ENCODE peak calls at places on chromosomes 4 and X, in nine cellular contexts. M is heart left ventricle; S is fibroblast of lung; J is CD4-positive, alpha-beta T cell; H is H9; Y is CD8-positive, alpha-beta memory T cell; Q is RWPE1; N is heart right ventricle; A is right lobe of liver. V is an unnamed sample.

GRCh38 chrX:1824855-1825254 is 210.0 kb downstream of the ASMT start:
- DNase-seq in M (no peak), S (no peak), J (no peak), H (no peak), Y (no peak), Q (no peak), N (no peak), A (peak), V (no peak)

GRCh38 chr4:3655485-3656429 is 110.4 kb upstream of the ADRA2C start:
- DNase-seq in M (no peak), S (no peak), J (no peak), H (peak), Y (no peak), Q (no peak), N (no peak), A (no peak), V (no peak)

GRCh38 chr4:95409127-95409526 is 139.6 kb downstream of the UNC5C start:
- DNase-seq in M (no peak), S (no peak), J (no peak), H (no peak), Y (no peak), Q (no peak), N (no peak), A (no peak), V (no peak)

GRCh38 chr4:69822198-69822597 is 37.7 kb downstream of the SULT1E1 start:
- DNase-seq in M (no peak), S (no peak), J (no peak), H (no peak), Y (no peak), Q (no peak), N (no peak), A (no peak), V (no peak)

GRCh38 chr4:121053601-121054143 is 18.7 kb downstream of the NDNF start:
- DNase-seq in M (peak), S (no peak), J (no peak), H (no peak), Y (no peak), Q (peak), N (peak), A (no peak), V (no peak)

GRCh38 chrX:63050225-63050624 is 300.9 kb downstream of the SPIN4 start:
- DNase-seq in M (no peak), S (no peak), J (no peak), H (no peak), Y (no peak), Q (no peak), N (no peak), A (no peak), V (no peak)

GRCh38 chr4:8821151-8821950 is 50.3 kb downstream of the HMX1 start:
- DNase-seq in M (no peak), S (no peak), J (no peak), H (no peak), Y (no peak), Q (no peak), N (no peak), A (peak), V (no peak)

GRCh38 chr4:165331316-165331715 is 3.8 kb downstream of the MSMO1 start:
- DNase-seq in M (no peak), S (no peak), J (no peak), H (no peak), Y (no peak), Q (no peak), N (no peak), A (no peak), V (no peak)

GRCh38 chr4:19809989-19810388 is 441.7 kb upstream of the SLIT2 start:
- DNase-seq in M (no peak), S (no peak), J (no peak), H (no peak), Y (no peak), Q (no peak), N (no peak), A (no peak), V (no peak)

GRCh38 chr4:47519239-47519883 is 34.3 kb downstream of the ATP10D start:
- DNase-seq in M (no peak), S (no peak), J (no peak), H (no peak), Y (no peak), Q (no peak), N (no peak), A (no peak), V (no peak)

GRCh38 chr4:146330392-146330791 is 116.1 kb downstream of the REELD1 start:
- DNase-seq in M (no peak), S (peak), J (no peak), H (no peak), Y (no peak), Q (no peak), N (no peak), A (no peak), V (no peak)

DNA sequence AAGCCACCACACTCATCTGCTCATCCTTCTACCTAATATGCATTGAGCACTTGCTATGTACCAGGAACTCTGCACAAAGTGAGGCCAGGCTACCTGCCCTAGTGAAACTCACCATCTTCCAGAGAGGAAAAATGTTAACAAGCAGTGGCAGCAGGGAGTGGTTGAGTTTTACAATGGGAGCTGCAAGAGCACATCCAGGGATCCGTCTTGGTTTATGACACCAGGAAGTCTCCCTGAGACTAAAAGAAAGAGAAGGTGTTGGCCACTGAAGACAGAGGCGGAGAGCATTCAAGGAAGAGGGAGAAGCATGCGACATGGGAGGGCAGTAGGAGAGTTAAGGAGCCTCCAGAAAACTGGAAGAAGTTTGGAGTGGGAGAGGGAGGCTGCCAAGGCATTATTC is 178.1 kb upstream of the CPEB2 start:
- DNase-seq in M (no peak), S (no peak), J (no peak), H (no peak), Y (no peak), Q (no peak), N (no peak), A (no peak), V (no peak)
- H3K27ac ChIP-seq in M (no peak), S (no peak), J (no peak), H (no peak), Y (no peak), Q (no peak), N (no peak), A (no peak), V (no peak)

GRCh38 chrX:56530011-56530410 is 33.4 kb upstream of the UBQLN2 start:
- DNase-seq in M (no peak), S (no peak), J (no peak), H (no peak), Y (no peak), Q (no peak), N (no peak), A (no peak), V (no peak)
- H3K27ac ChIP-seq in M (no peak), S (no peak), J (no peak), H (no peak), Y (no peak), Q (no peak), N (no peak), A (peak), V (no peak)

DNA sequence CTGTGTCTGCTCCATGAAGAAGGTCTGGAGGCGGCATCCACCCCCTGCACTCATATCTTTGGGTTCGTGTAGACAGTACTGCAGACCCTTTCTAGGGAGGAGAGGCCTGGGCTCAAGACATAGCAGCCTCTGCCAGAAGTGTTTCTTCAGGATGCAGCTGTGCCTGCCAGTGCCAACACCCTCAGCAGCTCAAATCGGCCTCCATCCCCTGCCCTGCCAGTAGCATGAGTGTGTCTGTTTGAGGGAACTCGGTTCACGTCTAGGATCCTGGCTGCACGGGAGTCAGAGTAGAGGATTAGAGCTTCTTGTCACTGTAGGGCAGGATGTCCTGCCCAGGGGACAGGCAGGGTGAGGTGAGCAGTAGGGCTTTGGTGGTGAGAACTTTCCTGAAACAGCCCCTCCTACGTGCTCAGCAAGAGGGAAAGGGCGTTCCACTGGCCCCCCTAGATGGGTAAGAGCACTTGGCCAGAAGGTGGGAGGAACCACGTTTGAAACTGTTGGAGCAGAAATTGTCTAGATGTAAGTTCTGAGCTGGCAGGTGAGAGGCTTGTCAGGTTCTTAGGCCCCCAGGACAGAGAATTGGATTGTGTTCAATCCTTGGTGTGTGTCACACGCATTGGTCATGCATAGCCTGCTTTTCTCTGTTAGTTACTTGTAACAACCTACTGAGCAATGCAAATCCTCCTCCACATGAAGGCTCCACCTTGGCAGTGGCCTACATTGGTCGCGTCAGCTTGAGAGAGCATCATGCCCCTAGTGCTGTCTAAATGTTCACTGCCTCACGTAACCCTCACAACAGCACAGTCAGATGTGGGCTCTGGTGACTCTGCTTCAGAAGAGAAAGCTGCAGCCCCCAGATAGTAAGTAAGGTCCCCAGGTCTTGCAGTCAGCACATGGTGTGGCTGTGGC is 25.8 kb upstream of the FAM193A start:
- DNase-seq in M (no peak), S (no peak), J (no peak), H (no peak), Y (no peak), Q (no peak), N (no peak), A (no peak), V (no peak)
- H3K27ac ChIP-seq in M (no peak), S (no peak), J (no peak), H (no peak), Y (no peak), Q (no peak), N (no peak), A (no peak), V (no peak)

DNA sequence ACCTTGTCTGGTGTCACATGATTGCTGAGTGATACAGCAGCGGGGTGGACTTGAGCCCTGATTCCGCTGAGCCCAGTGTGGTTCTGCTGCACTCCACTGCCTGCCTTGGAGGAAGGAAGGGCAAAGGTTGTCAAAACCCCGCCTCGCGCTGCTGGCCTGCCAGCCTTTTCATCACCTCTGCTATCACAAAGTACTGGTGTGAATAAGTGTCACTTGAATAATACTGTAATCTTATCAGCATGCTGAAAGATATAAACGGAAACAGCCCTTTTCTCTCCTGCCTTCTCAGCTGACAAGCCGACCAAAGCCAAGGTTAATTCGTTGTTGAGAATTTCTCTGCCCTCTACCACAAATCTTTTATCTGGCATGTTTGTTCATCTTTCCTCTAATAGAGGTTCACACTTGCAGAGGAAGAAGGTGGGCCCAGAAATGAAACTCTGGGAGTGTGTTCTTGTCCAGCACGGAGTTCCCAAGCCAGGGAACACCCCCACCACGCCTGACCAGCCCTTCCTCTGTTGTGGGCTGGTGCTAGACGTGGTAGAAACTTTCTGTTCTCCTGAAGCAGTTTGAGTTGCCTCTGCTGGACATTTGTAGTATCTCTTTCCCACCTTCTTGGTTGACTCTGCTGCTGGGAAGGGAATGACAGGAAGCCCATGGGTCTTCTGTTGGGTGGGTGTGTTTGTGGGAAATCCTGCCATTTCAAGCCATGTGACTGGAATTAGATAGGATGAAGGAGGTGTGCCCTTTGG is 21.5 kb downstream of the FHDC1 start:
- DNase-seq in M (peak), S (no peak), J (no peak), H (no peak), Y (no peak), Q (no peak), N (peak), A (peak), V (no peak)
- H3K27ac ChIP-seq in M (no peak), S (no peak), J (no peak), H (no peak), Y (no peak), Q (no peak), N (no peak), A (no peak), V (no peak)

GRCh38 chr4:128528177-128528576 is 240.6 kb upstream of the PGRMC2 start:
- DNase-seq in M (no peak), S (no peak), J (no peak), H (no peak), Y (no peak), Q (no peak), N (no peak), A (no peak), V (no peak)

GRCh38 chr4:128524311-128524710 is 236.7 kb upstream of the PGRMC2 start:
- DNase-seq in M (peak), S (peak), J (no peak), H (no peak), Y (no peak), Q (peak), N (peak), A (no peak), V (no peak)

GRCh38 chr4:128527356-128527755 is 239.7 kb upstream of the PGRMC2 start:
- DNase-seq in M (no peak), S (no peak), J (no peak), H (no peak), Y (no peak), Q (no peak), N (no peak), A (no peak), V (no peak)

GRCh38 chr4:128525939-128526630 is 238.5 kb upstream of the PGRMC2 start:
- DNase-seq in M (no peak), S (peak), J (no peak), H (no peak), Y (no peak), Q (peak), N (no peak), A (no peak), V (no peak)

DNA sequence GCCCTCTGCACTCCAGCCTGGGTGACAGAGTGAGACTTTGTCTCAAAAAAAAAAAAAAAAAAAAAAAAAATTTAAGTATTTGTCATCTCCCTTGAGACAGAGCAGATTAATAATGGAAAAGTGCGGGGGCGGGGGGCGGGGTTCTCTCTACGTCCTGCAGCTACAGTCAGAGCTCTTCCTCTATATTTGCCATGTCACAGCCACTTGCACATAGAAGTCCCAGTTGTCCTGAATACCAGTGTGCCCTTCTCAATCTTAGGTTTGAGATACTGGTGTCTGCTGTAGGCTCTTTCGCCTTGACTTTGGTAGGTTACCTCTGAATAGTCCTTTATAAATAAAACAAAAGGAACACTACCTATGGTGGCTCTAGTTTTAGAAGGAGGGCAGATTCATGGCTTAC is 237.8 kb upstream of the PGRMC2 start:
- DNase-seq in M (no peak), S (no peak), J (no peak), H (no peak), Y (no peak), Q (no peak), N (no peak), A (no peak), V (no peak)
- H3K27ac ChIP-seq in M (peak), S (peak), J (no peak), H (no peak), Y (no peak), Q (peak), N (no peak), A (no peak), V (no peak)

GRCh38 chr4:86129546-86129945 is 230.3 kb downstream of the MAPK10 start:
- DNase-seq in M (no peak), S (no peak), J (no peak), H (no peak), Y (no peak), Q (no peak), N (no peak), A (no peak), V (no peak)
- H3K27ac ChIP-seq in M (no peak), S (no peak), J (no peak), H (no peak), Y (no peak), Q (no peak), N (no peak), A (no peak), V (no peak)

DNA sequence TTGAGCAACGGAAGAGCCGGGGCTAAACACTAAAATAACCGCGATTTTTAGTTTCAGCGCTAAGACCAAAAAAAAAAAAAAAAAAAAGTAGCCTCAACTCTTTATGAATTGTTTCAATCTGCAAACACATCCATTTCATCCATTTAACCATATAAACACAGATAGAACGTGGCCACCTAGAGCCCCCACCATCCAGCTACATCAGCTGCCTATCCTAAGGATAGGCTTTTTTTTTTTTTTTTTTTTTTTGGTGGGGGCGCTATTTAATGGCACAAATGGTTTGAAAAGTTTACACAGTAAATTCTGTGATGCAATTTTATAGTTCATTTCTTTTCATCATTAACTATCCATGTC is 492 bp upstream of the HDAC8 start:
- DNase-seq in M (no peak), S (no peak), J (no peak), H (no peak), Y (no peak), Q (no peak), N (no peak), A (no peak), V (no peak)
- H3K27ac ChIP-seq in M (no peak), S (peak), J (no peak), H (no peak), Y (no peak), Q (no peak), N (no peak), A (no peak), V (no peak)

GRCh38 chrX:153225438-153226098 is 46.5 kb downstream of the MAGEA1 start:
- DNase-seq in M (no peak), S (no peak), J (no peak), H (no peak), Y (no peak), Q (no peak), N (no peak), A (no peak), V (no peak)

DNA sequence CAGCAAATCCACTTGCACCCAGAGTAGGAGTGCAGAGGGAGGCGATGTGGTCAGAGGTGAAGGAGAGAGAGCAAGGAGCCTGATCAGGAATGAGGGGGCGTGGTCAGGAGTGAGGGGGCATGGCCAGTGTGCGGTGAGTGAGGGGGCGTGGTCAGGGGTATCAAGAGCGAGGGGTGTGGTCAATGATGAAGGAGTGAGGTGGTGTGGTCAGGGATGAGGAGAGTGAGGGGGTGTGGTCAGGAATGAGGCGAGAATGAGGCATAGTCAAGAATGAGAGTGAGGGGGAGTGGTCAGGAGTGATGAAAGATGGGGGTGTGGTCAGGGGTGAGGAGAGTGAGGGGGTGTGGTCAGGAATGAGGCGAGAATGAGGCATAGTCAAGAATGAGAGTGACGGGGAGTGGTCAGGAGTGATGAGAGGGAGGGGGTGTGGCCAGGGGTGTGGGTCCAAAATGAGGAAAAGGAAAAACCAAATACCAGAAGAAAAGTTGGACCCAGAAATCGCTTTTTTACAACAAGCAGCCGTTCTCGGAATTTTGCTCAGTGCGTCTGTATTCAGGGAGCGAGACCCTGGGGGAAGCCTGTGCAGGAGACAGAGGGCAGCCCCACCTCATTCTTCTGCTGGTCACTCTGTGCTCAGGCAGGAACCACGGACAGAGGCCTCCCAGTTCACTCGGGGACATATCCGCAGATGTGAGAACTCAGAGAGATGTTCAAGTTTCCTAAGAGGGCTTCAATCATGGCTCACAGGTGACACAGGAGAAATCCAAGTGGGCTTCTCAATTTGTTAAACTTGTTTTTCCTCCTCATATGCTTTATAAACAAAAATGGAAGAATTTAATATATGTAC is 47.5 kb downstream of the MAGEA1 start:
- DNase-seq in M (no peak), S (peak), J (no peak), H (peak), Y (no peak), Q (peak), N (no peak), A (no peak), V (no peak)
- H3K27ac ChIP-seq in M (no peak), S (no peak), J (no peak), H (no peak), Y (no peak), Q (peak), N (no peak), A (no peak), V (no peak)

GRCh38 chrX:9847071-9847470 is 60.8 kb downstream of the SHROOM2 start:
- DNase-seq in M (no peak), S (no peak), J (no peak), H (no peak), Y (no peak), Q (peak), N (no peak), A (no peak), V (no peak)
- H3K27ac ChIP-seq in M (no peak), S (no peak), J (no peak), H (no peak), Y (no peak), Q (no peak), N (no peak), A (no peak), V (no peak)

DNA sequence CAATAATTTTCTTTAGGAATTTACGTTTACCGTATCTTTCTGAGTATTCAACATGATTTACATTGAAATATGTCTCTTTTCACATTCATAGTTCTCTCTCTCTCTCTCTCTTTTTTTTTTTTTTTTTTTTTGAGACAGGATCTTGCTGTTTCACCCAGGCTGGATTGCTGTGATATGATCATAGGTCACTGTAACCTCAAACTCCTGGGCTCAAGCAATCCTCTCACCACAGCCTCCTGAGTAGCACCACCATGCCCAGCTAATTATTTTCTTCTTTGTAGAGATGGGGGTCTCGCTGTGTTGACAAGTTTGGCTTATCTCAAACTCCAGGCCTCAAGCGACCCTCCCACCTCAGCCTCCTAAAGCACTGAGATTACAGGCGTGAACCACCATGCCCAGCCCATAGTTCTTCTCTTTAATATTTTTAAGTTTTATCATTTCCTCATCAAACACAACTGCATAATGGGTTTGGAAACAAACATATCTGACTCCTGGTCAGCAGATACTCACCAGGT is 9.8 kb downstream of the SRP72 start:
- DNase-seq in M (no peak), S (no peak), J (no peak), H (no peak), Y (no peak), Q (no peak), N (no peak), A (no peak), V (no peak)
- H3K27ac ChIP-seq in M (no peak), S (no peak), J (no peak), H (no peak), Y (no peak), Q (no peak), N (no peak), A (no peak), V (no peak)

V was measured in substantia nigra.